ENCODE peak calls at places on chromosomes 13 and 19, in ten cellular contexts. One of them, this sample, is unnamed.
A peak's percentile ranks its signal among the peaks of the same experiment; 100 is the strongest.

GRCh38 chr19:36081385-36081784 is 26.7 kb downstream of the WDR62 start:
- DNase-seq in mammary epithelial cell: no peak
- DNase-seq in uterus: no peak
- DNase-seq in heart left ventricle: no peak
- DNase-seq in cardiac muscle cell: no peak
- DNase-seq in fibroblast of lung: peak; percentile 11
- DNase-seq in esophagus muscularis mucosa: no peak
- DNase-seq in CD8-positive, alpha-beta T cell: no peak
- DNase-seq in breast epithelium: peak; percentile 35
- DNase-seq in body of pancreas: no peak
- DNase-seq in this sample: no peak

GRCh38 chr13:113224486-113224885 is 15.1 kb downstream of the CUL4A start:
- DNase-seq in heart left ventricle: peak; percentile 69
- DNase-seq in uterus: no peak
- DNase-seq in body of pancreas: peak; percentile 15
- DNase-seq in esophagus muscularis mucosa: no peak
- DNase-seq in fibroblast of lung: no peak
- DNase-seq in mammary epithelial cell: no peak
- DNase-seq in CD8-positive, alpha-beta T cell: no peak
- DNase-seq in breast epithelium: no peak
- DNase-seq in cardiac muscle cell: no peak
- DNase-seq in this sample: no peak

GRCh38 chr13:51318015-51318414 is 21.5 kb upstream of the SERPINE3 start:
- DNase-seq in fibroblast of lung: no peak
- DNase-seq in cardiac muscle cell: no peak
- DNase-seq in uterus: no peak
- DNase-seq in esophagus muscularis mucosa: no peak
- DNase-seq in body of pancreas: no peak
- DNase-seq in breast epithelium: no peak
- DNase-seq in CD8-positive, alpha-beta T cell: no peak
- DNase-seq in heart left ventricle: no peak
- DNase-seq in mammary epithelial cell: no peak
- DNase-seq in this sample: no peak

GRCh38 chr13:24459234-24459633 is 53.3 kb downstream of the PARP4 start:
- DNase-seq in CD8-positive, alpha-beta T cell: no peak
- DNase-seq in cardiac muscle cell: peak; percentile 87
- DNase-seq in heart left ventricle: no peak
- DNase-seq in uterus: no peak
- DNase-seq in mammary epithelial cell: no peak
- DNase-seq in breast epithelium: no peak
- DNase-seq in fibroblast of lung: peak; percentile 56
- DNase-seq in body of pancreas: no peak
- DNase-seq in esophagus muscularis mucosa: no peak
- DNase-seq in this sample: no peak

GRCh38 chr13:48542581-48543341 is 9.9 kb upstream of the RCBTB2 start:
- DNase-seq in mammary epithelial cell: no peak
- DNase-seq in breast epithelium: peak; percentile 24
- DNase-seq in esophagus muscularis mucosa: no peak
- DNase-seq in heart left ventricle: peak; percentile 58
- DNase-seq in uterus: peak; percentile 47
- DNase-seq in cardiac muscle cell: peak; percentile 56
- DNase-seq in CD8-positive, alpha-beta T cell: no peak
- DNase-seq in body of pancreas: peak; percentile 60
- DNase-seq in fibroblast of lung: peak; percentile 16
- DNase-seq in this sample: peak; percentile 92

GRCh38 chr19:20044663-20045062 is 5.4 kb upstream of the ZNF682 start:
- DNase-seq in heart left ventricle: no peak
- DNase-seq in cardiac muscle cell: no peak
- DNase-seq in CD8-positive, alpha-beta T cell: no peak
- DNase-seq in mammary epithelial cell: no peak
- DNase-seq in breast epithelium: no peak
- DNase-seq in uterus: no peak
- DNase-seq in fibroblast of lung: no peak
- DNase-seq in body of pancreas: no peak
- DNase-seq in esophagus muscularis mucosa: no peak
- DNase-seq in this sample: no peak

GRCh38 chr19:50476224-50476942 is at the start of the genes EMC10 and GARIN5A:
- DNase-seq in cardiac muscle cell: peak; percentile 97
- DNase-seq in mammary epithelial cell: peak; percentile 92
- DNase-seq in esophagus muscularis mucosa: peak; percentile 96
- DNase-seq in fibroblast of lung: peak; percentile 90
- DNase-seq in breast epithelium: peak; percentile 90
- DNase-seq in body of pancreas: peak; percentile 95
- DNase-seq in heart left ventricle: peak; percentile 94
- DNase-seq in CD8-positive, alpha-beta T cell: peak; percentile 88
- DNase-seq in uterus: peak; percentile 85
- DNase-seq in this sample: peak; percentile 92

GRCh38 chr13:112898786-112899617 is 70.0 kb upstream of the MCF2L start:
- DNase-seq in cardiac muscle cell: no peak
- DNase-seq in esophagus muscularis mucosa: no peak
- DNase-seq in uterus: no peak
- DNase-seq in breast epithelium: no peak
- DNase-seq in body of pancreas: no peak
- DNase-seq in heart left ventricle: no peak
- DNase-seq in CD8-positive, alpha-beta T cell: no peak
- DNase-seq in mammary epithelial cell: no peak
- DNase-seq in fibroblast of lung: no peak
- DNase-seq in this sample: no peak

GRCh38 chr19:55444720-55445045 is 1.6 kb upstream of the SHISA7 start:
- DNase-seq in esophagus muscularis mucosa: no peak
- DNase-seq in cardiac muscle cell: no peak
- DNase-seq in fibroblast of lung: no peak
- DNase-seq in heart left ventricle: no peak
- DNase-seq in body of pancreas: no peak
- DNase-seq in mammary epithelial cell: no peak
- DNase-seq in uterus: no peak
- DNase-seq in CD8-positive, alpha-beta T cell: no peak
- DNase-seq in breast epithelium: no peak
- DNase-seq in this sample: no peak

GRCh38 chr19:55442372-55443044 is 592 bp downstream of the SHISA7 start:
- DNase-seq in esophagus muscularis mucosa: no peak
- DNase-seq in heart left ventricle: no peak
- DNase-seq in CD8-positive, alpha-beta T cell: no peak
- DNase-seq in body of pancreas: no peak
- DNase-seq in fibroblast of lung: no peak
- DNase-seq in uterus: no peak
- DNase-seq in mammary epithelial cell: no peak
- DNase-seq in cardiac muscle cell: no peak
- DNase-seq in breast epithelium: no peak
- DNase-seq in this sample: no peak

GRCh38 chr19:55443824-55444719 is 972 bp upstream of the SHISA7 start:
- DNase-seq in breast epithelium: no peak
- DNase-seq in uterus: no peak
- DNase-seq in body of pancreas: no peak
- DNase-seq in esophagus muscularis mucosa: no peak
- DNase-seq in fibroblast of lung: no peak
- DNase-seq in heart left ventricle: no peak
- DNase-seq in mammary epithelial cell: no peak
- DNase-seq in CD8-positive, alpha-beta T cell: no peak
- DNase-seq in cardiac muscle cell: no peak
- DNase-seq in this sample: no peak

GRCh38 chr19:55441692-55442321 is 1.3 kb downstream of the SHISA7 start:
- DNase-seq in CD8-positive, alpha-beta T cell: no peak
- DNase-seq in esophagus muscularis mucosa: no peak
- DNase-seq in body of pancreas: no peak
- DNase-seq in mammary epithelial cell: no peak
- DNase-seq in breast epithelium: no peak
- DNase-seq in heart left ventricle: no peak
- DNase-seq in fibroblast of lung: no peak
- DNase-seq in cardiac muscle cell: no peak
- DNase-seq in uterus: no peak
- DNase-seq in this sample: no peak

DNA sequence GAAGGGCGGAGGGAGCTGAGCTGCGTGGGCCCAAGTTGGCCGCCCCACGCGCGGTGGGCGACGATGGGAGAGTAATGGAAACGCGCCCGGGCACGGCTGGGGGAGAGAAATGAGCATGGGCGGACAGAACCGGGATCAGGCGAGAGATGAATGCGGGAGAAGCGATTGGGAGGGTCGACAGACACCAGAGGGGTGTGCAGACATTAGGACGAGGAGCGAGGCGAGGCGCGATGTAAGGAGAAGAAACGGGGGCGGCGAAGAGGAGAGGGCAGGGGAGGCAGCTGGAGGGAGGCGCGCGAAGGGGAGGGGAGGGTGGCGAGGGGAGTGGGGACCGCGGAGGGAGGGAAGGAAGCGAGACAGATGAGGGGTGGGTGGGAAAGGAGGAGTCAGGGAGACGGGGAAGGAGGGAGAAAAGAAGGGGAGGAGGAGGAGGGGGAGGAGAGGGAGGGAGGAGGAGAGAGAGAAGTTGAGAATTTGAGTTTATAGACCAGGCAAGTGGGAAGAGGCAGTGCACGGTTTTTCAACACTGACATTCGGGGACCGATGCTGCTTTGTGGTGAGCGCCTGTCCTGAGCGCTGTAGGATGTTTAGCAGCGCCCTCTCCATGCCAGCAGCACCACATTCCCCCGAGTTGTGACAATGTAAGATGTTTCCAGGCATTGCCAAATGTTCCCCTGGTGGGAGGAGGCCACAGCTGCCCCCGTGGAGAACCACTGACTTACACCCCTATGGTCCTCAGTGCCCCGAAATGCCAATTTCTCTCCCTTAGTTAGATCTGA is at the start of gene SHISA7:
- DNase-seq in cardiac muscle cell: no peak
- DNase-seq in mammary epithelial cell: no peak
- DNase-seq in breast epithelium: no peak
- DNase-seq in heart left ventricle: no peak
- DNase-seq in fibroblast of lung: no peak
- DNase-seq in CD8-positive, alpha-beta T cell: no peak
- DNase-seq in body of pancreas: no peak
- DNase-seq in uterus: no peak
- DNase-seq in esophagus muscularis mucosa: no peak
- DNase-seq in this sample: no peak
- TF ChIP-seq CTCF in cardiac muscle cell: no peak
- TF ChIP-seq CTCF in mammary epithelial cell: no peak
- TF ChIP-seq CTCF in breast epithelium: no peak
- TF ChIP-seq CTCF in heart left ventricle: no peak
- TF ChIP-seq CTCF in fibroblast of lung: no peak
- TF ChIP-seq CTCF in CD8-positive, alpha-beta T cell: no peak
- TF ChIP-seq CTCF in body of pancreas: no peak
- TF ChIP-seq CTCF in uterus: no peak
- TF ChIP-seq CTCF in esophagus muscularis mucosa: no peak
- TF ChIP-seq CTCF in this sample: no peak

GRCh38 chr13:77871596-77871995 is 47.0 kb downstream of the EDNRB start:
- DNase-seq in fibroblast of lung: no peak
- DNase-seq in CD8-positive, alpha-beta T cell: no peak
- DNase-seq in heart left ventricle: no peak
- DNase-seq in cardiac muscle cell: no peak
- DNase-seq in uterus: no peak
- DNase-seq in body of pancreas: no peak
- DNase-seq in breast epithelium: no peak
- DNase-seq in mammary epithelial cell: no peak
- DNase-seq in esophagus muscularis mucosa: no peak
- DNase-seq in this sample: no peak
- H3K27me3 ChIP-seq in fibroblast of lung: no peaks in the 10 kb centered on the region
- H3K27me3 ChIP-seq in CD8-positive, alpha-beta T cell: no peaks in the 10 kb centered on the region
- H3K27me3 ChIP-seq in heart left ventricle: no peaks in the 10 kb centered on the region
- H3K27me3 ChIP-seq in cardiac muscle cell: no peaks in the 10 kb centered on the region
- H3K27me3 ChIP-seq in uterus: no peaks in the 10 kb centered on the region
- H3K27me3 ChIP-seq in body of pancreas: no peaks in the 10 kb centered on the region
- H3K27me3 ChIP-seq in breast epithelium: no peaks in the 10 kb centered on the region
- H3K27me3 ChIP-seq in mammary epithelial cell: no peaks in the 10 kb centered on the region
- H3K27me3 ChIP-seq in esophagus muscularis mucosa: no peaks in the 10 kb centered on the region
- H3K27me3 ChIP-seq in this sample: no peaks in the 10 kb centered on the region

GRCh38 chr13:30790592-30790991 is 55.2 kb downstream of the ALOX5AP start:
- DNase-seq in heart left ventricle: no peak
- DNase-seq in cardiac muscle cell: no peak
- DNase-seq in body of pancreas: no peak
- DNase-seq in breast epithelium: no peak
- DNase-seq in fibroblast of lung: no peak
- DNase-seq in uterus: no peak
- DNase-seq in mammary epithelial cell: no peak
- DNase-seq in esophagus muscularis mucosa: no peak
- DNase-seq in CD8-positive, alpha-beta T cell: no peak
- DNase-seq in this sample: no peak

GRCh38 chr13:30796132-30796832 is 60.9 kb downstream of the ALOX5AP start:
- DNase-seq in heart left ventricle: no peak
- DNase-seq in uterus: no peak
- DNase-seq in cardiac muscle cell: peak; percentile 63
- DNase-seq in body of pancreas: no peak
- DNase-seq in mammary epithelial cell: peak; percentile 80
- DNase-seq in breast epithelium: peak; percentile 68
- DNase-seq in esophagus muscularis mucosa: no peak
- DNase-seq in CD8-positive, alpha-beta T cell: no peak
- DNase-seq in fibroblast of lung: peak; percentile 80
- DNase-seq in this sample: peak; percentile 16

GRCh38 chr13:30789360-30789862 is 54.1 kb downstream of the ALOX5AP start:
- DNase-seq in CD8-positive, alpha-beta T cell: no peak
- DNase-seq in cardiac muscle cell: no peak
- DNase-seq in esophagus muscularis mucosa: no peak
- DNase-seq in mammary epithelial cell: no peak
- DNase-seq in breast epithelium: no peak
- DNase-seq in body of pancreas: no peak
- DNase-seq in heart left ventricle: no peak
- DNase-seq in uterus: no peak
- DNase-seq in fibroblast of lung: no peak
- DNase-seq in this sample: no peak

GRCh38 chr13:30791354-30791921 is 56.1 kb downstream of the ALOX5AP start:
- DNase-seq in fibroblast of lung: peak; percentile 55
- DNase-seq in CD8-positive, alpha-beta T cell: no peak
- DNase-seq in mammary epithelial cell: no peak
- DNase-seq in uterus: peak; percentile 42
- DNase-seq in cardiac muscle cell: peak; percentile 23
- DNase-seq in esophagus muscularis mucosa: no peak
- DNase-seq in breast epithelium: no peak
- DNase-seq in body of pancreas: peak; percentile 17
- DNase-seq in heart left ventricle: peak; percentile 44
- DNase-seq in this sample: no peak

DNA sequence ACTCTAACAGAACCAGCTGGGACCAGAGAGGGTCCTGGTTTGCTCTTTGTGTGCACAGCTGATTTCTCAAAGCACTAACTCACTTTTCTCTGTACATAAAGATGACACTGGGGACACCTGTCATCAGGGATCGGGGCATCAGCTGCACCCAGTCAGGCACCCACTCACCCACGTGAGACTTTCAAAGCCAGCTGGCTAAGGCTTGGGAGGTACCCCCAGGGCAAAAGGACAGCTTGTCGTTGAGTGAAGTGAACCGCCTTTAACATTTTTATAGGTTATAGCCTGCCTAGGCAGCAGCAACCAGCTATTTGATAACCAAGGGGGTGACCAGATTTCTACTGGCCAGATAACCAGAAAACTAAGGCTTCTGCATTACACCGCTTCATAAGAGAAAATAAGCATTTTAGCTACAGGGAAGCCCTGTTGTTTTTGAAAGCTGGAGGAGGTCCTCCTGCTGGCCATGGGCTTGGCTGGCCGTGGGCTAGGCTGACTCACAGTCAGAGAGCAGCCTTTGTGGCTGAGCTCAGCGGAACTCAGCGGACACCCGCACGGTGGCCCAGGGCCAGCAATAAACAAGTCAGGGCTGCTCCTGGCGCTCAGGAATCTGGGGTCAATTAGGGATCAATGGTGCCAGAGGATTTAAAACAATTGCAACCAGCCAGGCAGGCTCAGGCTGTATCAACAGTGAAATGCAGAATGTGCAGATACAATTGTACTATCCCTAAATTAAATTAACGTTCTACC is 57.1 kb downstream of the ALOX5AP start:
- DNase-seq in fibroblast of lung: peak; percentile 97
- DNase-seq in uterus: peak; percentile 78
- DNase-seq in heart left ventricle: peak; percentile 80
- DNase-seq in body of pancreas: peak; percentile 82
- DNase-seq in breast epithelium: peak; percentile 91
- DNase-seq in mammary epithelial cell: peak; percentile 91
- DNase-seq in esophagus muscularis mucosa: no peak
- DNase-seq in cardiac muscle cell: peak; percentile 96
- DNase-seq in CD8-positive, alpha-beta T cell: no peak
- DNase-seq in this sample: peak; percentile 89
- TF ChIP-seq CTCF in fibroblast of lung: peak; percentile 72
- TF ChIP-seq CTCF in uterus: peak; percentile 36
- TF ChIP-seq CTCF in heart left ventricle: no peak
- TF ChIP-seq CTCF in body of pancreas: no peak
- TF ChIP-seq CTCF in breast epithelium: no peak
- TF ChIP-seq CTCF in mammary epithelial cell: peak; percentile 1
- TF ChIP-seq CTCF in esophagus muscularis mucosa: peak; percentile 21
- TF ChIP-seq CTCF in cardiac muscle cell: peak; percentile 69
- TF ChIP-seq CTCF in CD8-positive, alpha-beta T cell: no peak
- TF ChIP-seq CTCF in this sample: no peak

DNA sequence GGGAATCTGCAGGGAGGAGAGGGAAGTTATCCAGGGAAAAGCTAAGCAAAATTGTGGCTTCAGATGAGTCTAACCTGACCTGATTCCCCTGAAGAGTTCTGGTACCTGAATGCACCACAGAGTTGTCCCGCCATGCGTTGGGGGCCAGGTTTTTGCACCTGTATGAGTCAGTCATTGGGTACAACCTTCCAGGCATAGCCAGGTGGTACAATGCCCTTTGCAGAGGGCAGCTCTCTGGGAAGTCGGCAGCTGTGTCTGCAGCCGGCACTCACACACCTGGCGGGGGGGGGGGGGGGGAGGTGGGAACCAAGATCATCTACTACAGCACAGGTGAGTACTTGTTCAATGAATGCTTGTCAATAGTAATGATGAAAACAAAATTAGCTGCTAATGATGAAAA is 52.5 kb upstream of the GTF3A start:
- DNase-seq in esophagus muscularis mucosa: no peak
- DNase-seq in breast epithelium: no peak
- DNase-seq in cardiac muscle cell: no peak
- DNase-seq in mammary epithelial cell: no peak
- DNase-seq in heart left ventricle: no peak
- DNase-seq in uterus: no peak
- DNase-seq in fibroblast of lung: no peak
- DNase-seq in CD8-positive, alpha-beta T cell: no peak
- DNase-seq in body of pancreas: peak; percentile 95
- DNase-seq in this sample: no peak
- H3K27me3 ChIP-seq in esophagus muscularis mucosa: peaks cover 44% of the 10 kb centered on the region
- H3K27me3 ChIP-seq in breast epithelium: peaks cover 46% of the 10 kb centered on the region
- H3K27me3 ChIP-seq in cardiac muscle cell: peaks cover 56% of the 10 kb centered on the region
- H3K27me3 ChIP-seq in mammary epithelial cell: peaks cover 2% of the 10 kb centered on the region
- H3K27me3 ChIP-seq in heart left ventricle: peaks cover 34% of the 10 kb centered on the region
- H3K27me3 ChIP-seq in uterus: no peaks in the 10 kb centered on the region
- H3K27me3 ChIP-seq in fibroblast of lung: peaks cover 8% of the 10 kb centered on the region
- H3K27me3 ChIP-seq in CD8-positive, alpha-beta T cell: no peaks in the 10 kb centered on the region
- H3K27me3 ChIP-seq in body of pancreas: no peaks in the 10 kb centered on the region
- H3K27me3 ChIP-seq in this sample: no peaks in the 10 kb centered on the region

This sample was measured in thyroid gland.